ENCODE peak calls at places on chromosome 10, in seven cellular contexts. I is hepatocyte, M is T follicular helper cell, Z is endothelial cell, B is epithelial cell of prostate, K is NCI-H774, A is fibroblast of gingiva. S is an unnamed sample.

GRCh38 chr10:97050205-97050745 is 135.5 kb downstream of the SLIT1 start:
- DNase-seq in A (no peak), K (no peak), Z (no peak), M (no peak), B (no peak), I (no peak), S (no peak)

GRCh38 chr10:72106896-72107295 is 18.5 kb upstream of the SPOCK2 start:
- DNase-seq in Z (no peak), K (no peak), B (no peak), M (no peak), I (no peak), A (no peak), S (peak; percentile 48)

GRCh38 chr10:30094601-30095000 is 35.2 kb upstream of the JCAD start:
- DNase-seq in B (no peak), K (no peak), I (no peak), M (no peak), A (no peak), Z (no peak), S (no peak)

GRCh38 chr10:123154943-123155505 is 822 bp downstream of the BUB3 start:
- DNase-seq in Z (no peak), K (no peak), M (no peak), I (peak; percentile 71), B (no peak), A (peak; percentile 41), S (peak; percentile 62)

GRCh38 chr10:112356686-112357085 is 17.2 kb upstream of the ACSL5 start:
- DNase-seq in M (no peak), Z (no peak), I (no peak), K (no peak), A (no peak), B (no peak), S (no peak)

GRCh38 chr10:35650894-35651293 is 8.8 kb upstream of the FZD8 start:
- DNase-seq in A (no peak), K (no peak), M (no peak), I (no peak), B (no peak), Z (no peak), S (no peak)

GRCh38 chr10:22550732-22551131 is 163.6 kb downstream of the PIP4K2A start:
- DNase-seq in Z (peak; percentile 75), B (no peak), K (no peak), A (no peak), I (peak; percentile 39), M (peak; percentile 53), S (no peak)

GRCh38 chr10:89481662-89482061 is 53.7 kb downstream of the SLC16A12 start:
- DNase-seq in A (peak; percentile 95), K (no peak), M (no peak), B (no peak), I (peak; percentile 51), Z (no peak), S (peak; percentile 65)

GRCh38 chr10:86401588-86402282 is 35.1 kb upstream of the GRID1 start:
- DNase-seq in M (no peak), B (no peak), A (no peak), I (peak; percentile 27), K (peak; percentile 1), Z (no peak), S (peak; percentile 29)